ENCODE peak calls at places on chromosomes 12 and 14, in four cellular contexts. E, J, H and O are unnamed samples.

GRCh38 chr14:32408018-32408417 is 78.9 kb downstream of the AKAP6 start:
- DNase-seq in E (no peak), J (peak; percentile 36), H (no peak), O (no peak)

GRCh38 chr12:117818400-117818799 is 150.4 kb downstream of the KSR2 start:
- DNase-seq in E (no peak), J (no peak), H (no peak), O (no peak)

GRCh38 chr12:121189061-121189886 is 20.7 kb upstream of the P2RX4 start:
- DNase-seq in E (no peak), J (no peak), H (no peak), O (no peak)

GRCh38 chr14:58362798-58363412 is 32.8 kb upstream of the TOMM20L start:
- DNase-seq in E (no peak), J (peak; percentile 59), H (peak; percentile 20), O (peak; percentile 20)

GRCh38 chr12:13196302-13196921 is at the start of gene EMP1:
- DNase-seq in E (peak; percentile 94), J (peak; percentile 100), H (peak; percentile 91), O (peak; percentile 100)

GRCh38 chr14:44657688-44658388 is 150.8 kb upstream of the FSCB start:
- DNase-seq in E (no peak), J (peak; percentile 1), H (no peak), O (peak; percentile 1)

GRCh38 chr14:68815288-68816182 is 22.7 kb upstream of the ZFP36L1 start:
- DNase-seq in E (no peak), J (no peak), H (no peak), O (no peak)

GRCh38 chr14:95256011-95256775 is 63.5 kb downstream of the CLMN start:
- DNase-seq in E (no peak), J (no peak), H (no peak), O (no peak)

GRCh38 chr14:53570411-53571387 is 385.9 kb downstream of the BMP4 start:
- DNase-seq in E (no peak), J (no peak), H (no peak), O (no peak)

GRCh38 chr14:73741876-73742519 is 27.8 kb upstream of the PNMA1 start:
- DNase-seq in E (no peak), J (no peak), H (no peak), O (peak; percentile 20)

GRCh38 chr12:13613297-13613696 is 368.1 kb downstream of the GRIN2B start:
- DNase-seq in E (no peak), J (no peak), H (no peak), O (no peak)

GRCh38 chr12:16437926-16438325 is 90.5 kb downstream of the MGST1 start:
- DNase-seq in E (no peak), J (no peak), H (no peak), O (no peak)

GRCh38 chr14:69270795-69271708 is 11.1 kb downstream of the GALNT16 start:
- DNase-seq in E (no peak), J (no peak), H (no peak), O (peak; percentile 42)

GRCh38 chr14:69079188-69079742 is 73.7 kb downstream of the DCAF5 start:
- DNase-seq in E (no peak), J (peak; percentile 86), H (peak; percentile 75), O (peak; percentile 90)

GRCh38 chr14:104137297-104138097 is 890 bp upstream of the KIF26A start:
- DNase-seq in E (no peak), J (peak; percentile 63), H (no peak), O (no peak)

GRCh38 chr12:88544991-88545684 is 35.1 kb downstream of the KITLG start:
- DNase-seq in E (no peak), J (peak; percentile 31), H (no peak), O (no peak)

GRCh38 chr14:101116065-101116464 is 212.5 kb upstream of the RTL1 start:
- DNase-seq in E (peak; percentile 17), J (no peak), H (no peak), O (no peak)

GRCh38 chr14:71261206-71261605 is 353.9 kb downstream of the PCNX1 start:
- DNase-seq in E (no peak), J (peak; percentile 77), H (no peak), O (peak; percentile 67)

GRCh38 chr12:46507766-46508165 is 135.2 kb upstream of the SLC38A2 start:
- DNase-seq in E (no peak), J (no peak), H (no peak), O (no peak)

GRCh38 chr14:53278602-53279506 is 125.7 kb upstream of the DDHD1 start:
- DNase-seq in E (no peak), J (peak; percentile 76), H (no peak), O (peak; percentile 76)

GRCh38 chr12:46855760-46856159 is 30.0 kb upstream of the SLC38A4 start:
- DNase-seq in E (no peak), J (no peak), H (no peak), O (peak; percentile 17)

GRCh38 chr12:108295631-108296030 is 43.5 kb downstream of the CMKLR1 start:
- DNase-seq in E (no peak), J (no peak), H (no peak), O (no peak)

GRCh38 chr12:21149849-21150248 is 18.9 kb downstream of the SLCO1B1 start:
- DNase-seq in E (no peak), J (no peak), H (no peak), O (no peak)

GRCh38 chr14:91415794-91416743 is 1.6 kb downstream of the CCDC88C start:
- DNase-seq in E (no peak), J (no peak), H (no peak), O (no peak)

GRCh38 chr14:68651652-68652432 is 141.0 kb downstream of the ZFP36L1 start:
- DNase-seq in E (no peak), J (no peak), H (no peak), O (no peak)

GRCh38 chr14:29529418-29529817 is 398.2 kb downstream of the PRKD1 start:
- DNase-seq in E (no peak), J (peak; percentile 33), H (no peak), O (peak; percentile 7)
- TF ChIP-seq CTCF in E (no peak), J (peak; percentile 68), H (peak; percentile 28), O (peak; percentile 58)

DNA sequence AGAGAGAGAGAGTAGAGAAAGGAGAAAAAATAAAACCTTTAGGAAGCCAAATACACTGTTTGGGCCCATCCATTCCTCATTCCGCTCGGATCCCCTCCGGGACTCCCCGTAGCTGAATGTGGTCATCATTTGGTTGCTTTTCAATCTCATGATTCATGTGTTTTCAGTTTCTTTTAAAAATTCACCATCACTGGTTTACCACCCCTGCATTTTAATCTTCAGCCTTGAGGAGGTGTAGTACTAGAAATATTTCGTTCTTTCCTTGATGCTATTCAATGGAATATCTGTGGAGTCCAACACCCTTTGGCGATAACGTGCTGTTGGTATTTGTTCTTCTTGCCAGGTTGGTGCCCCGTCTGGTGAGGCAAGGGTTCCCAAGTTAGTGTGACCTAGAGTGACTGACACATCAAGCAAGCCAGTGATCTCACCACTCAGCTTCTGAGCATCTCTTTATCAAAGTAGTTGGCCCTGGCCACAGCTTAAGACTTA is 60.1 kb downstream of the PLXNC1 start:
- DNase-seq in E (no peak), J (no peak), H (no peak), O (no peak)
- H3K4me3 ChIP-seq in E (no peak overlapping the region), J (no peak overlapping the region), H (no peak overlapping the region), O (no peak overlapping the region)

DNA sequence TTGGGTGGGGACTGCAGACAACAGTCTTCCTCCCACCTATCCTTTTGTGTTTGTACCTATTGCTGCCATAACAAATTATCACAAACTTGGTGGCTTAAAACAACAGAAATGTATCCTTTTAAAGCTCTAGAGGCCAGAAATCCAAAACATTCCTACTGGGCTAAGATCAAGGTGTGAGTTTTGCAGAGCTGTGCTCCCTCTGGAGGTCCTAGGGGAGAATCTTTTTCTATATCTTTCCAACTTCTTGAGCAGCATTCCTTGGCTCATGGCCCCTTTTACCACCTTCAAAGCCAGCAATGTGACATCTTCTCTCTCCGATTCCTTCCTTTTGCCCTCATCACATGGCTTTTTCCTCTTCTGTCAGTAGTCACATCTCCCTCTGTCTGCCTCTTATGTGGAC is 190.6 kb downstream of the TTC8 start:
- DNase-seq in E (no peak), J (peak; percentile 28), H (no peak), O (no peak)
- TF ChIP-seq CTCF in E (no peak), J (peak; percentile 49), H (no peak), O (peak; percentile 21)

GRCh38 chr12:52032431-52032796 is 18.8 kb upstream of the NR4A1 start:
- DNase-seq in E (peak; percentile 60), J (peak; percentile 91), H (no peak), O (peak; percentile 83)
- H3K4me3 ChIP-seq in E (no peak overlapping the region), J (peak overlapping the region; percentile 38), H (peak overlapping the region; percentile 35), O (peak overlapping the region; percentile 38)

GRCh38 chr12:92369061-92369460 is 223.4 kb upstream of the BTG1 start:
- DNase-seq in E (no peak), J (no peak), H (no peak), O (no peak)

GRCh38 chr12:92370828-92371227 is 225.2 kb upstream of the BTG1 start:
- DNase-seq in E (no peak), J (no peak), H (no peak), O (no peak)

GRCh38 chr12:92365333-92365732 is 219.7 kb upstream of the BTG1 start:
- DNase-seq in E (no peak), J (no peak), H (no peak), O (no peak)

GRCh38 chr12:92365836-92366235 is 220.2 kb upstream of the BTG1 start:
- DNase-seq in E (no peak), J (no peak), H (no peak), O (no peak)

GRCh38 chr12:92369643-92370042 is 224.0 kb upstream of the BTG1 start:
- DNase-seq in E (no peak), J (no peak), H (no peak), O (peak; percentile 38)
- TF ChIP-seq CTCF in E (no peak), J (no peak), H (no peak), O (no peak)

GRCh38 chr12:28742791-28743190 is 406.3 kb upstream of the FAR2 start:
- DNase-seq in E (no peak), J (peak; percentile 13), H (no peak), O (peak; percentile 7)
- H3K4me3 ChIP-seq in E (no peak overlapping the region), J (no peak overlapping the region), H (no peak overlapping the region), O (no peak overlapping the region)

GRCh38 chr12:128969480-128970055 is 116.3 kb downstream of the GLT1D1 start:
- DNase-seq in E (no peak), J (peak; percentile 20), H (no peak), O (no peak)
- TF ChIP-seq CTCF in E (no peak), J (peak; percentile 53), H (peak; percentile 86), O (peak; percentile 22)